ENCODE peak calls at places on chromosomes 12 and 14, in four cellular contexts. N, M, Q and H are unnamed samples.
A peak's percentile ranks its signal among the peaks of the same experiment; 100 is the strongest.

GRCh38 chr14:50383618-50384225 is 13.0 kb downstream of the CDKL1 start:
- DNase-seq in Q (peak; percentile 22), M (no peak), N (no peak), H (peak; percentile 25)

GRCh38 chr14:90355540-90356518 is 24.1 kb upstream of the NRDE2 start:
- DNase-seq in N (no peak), M (no peak), Q (no peak), H (peak; percentile 28)

GRCh38 chr12:63445266-63445665 is 223.0 kb downstream of the DPY19L2 start:
- DNase-seq in N (no peak), Q (no peak), M (no peak), H (no peak)

GRCh38 chr12:119446459-119446858 is 111.9 kb downstream of the CCDC60 start:
- DNase-seq in N (peak; percentile 6), Q (peak; percentile 11), M (no peak), H (no peak)

GRCh38 chr12:122203301-122203967 is at the start of gene B3GNT4:
- DNase-seq in N (peak; percentile 57), M (no peak), Q (peak; percentile 58), H (peak; percentile 80)

GRCh38 chr14:34302654-34303053 is 159.4 kb downstream of the SPTSSA start:
- DNase-seq in N (no peak), M (no peak), Q (peak; percentile 25), H (no peak)

GRCh38 chr14:54455363-54455762 is 14.2 kb upstream of the CNIH1 start:
- DNase-seq in N (no peak), Q (no peak), M (no peak), H (no peak)

GRCh38 chr14:92341791-92342190 is 18.8 kb downstream of the SLC24A4 start:
- DNase-seq in N (no peak), M (no peak), Q (no peak), H (no peak)

GRCh38 chr12:93884794-93885460 is 207.8 kb downstream of the CRADD start:
- DNase-seq in Q (peak; percentile 53), M (no peak), N (peak; percentile 40), H (no peak)

GRCh38 chr12:122830517-122831214 is 4.6 kb upstream of the HIP1R start:
- DNase-seq in Q (peak; percentile 75), N (peak; percentile 81), M (no peak), H (peak; percentile 48)

GRCh38 chr14:69008411-69008810 is 29.3 kb upstream of the ACTN1 start:
- DNase-seq in Q (peak; percentile 60), M (no peak), N (peak; percentile 16), H (peak; percentile 46)

GRCh38 chr12:3055712-3056467 is 21.3 kb upstream of the TSPAN9 start:
- DNase-seq in M (no peak), Q (peak; percentile 40), N (no peak), H (no peak)